ENCODE peak calls at places on chromosomes 6 and 20, in six cellular contexts. One of them, this sample, is unnamed.

GRCh38 chr20:8755340-8756118 is 313.4 kb upstream of the PLCB4 start:
- DNase-seq in fibroblast of lung: no peak
- DNase-seq in PC-3: no peak
- DNase-seq in dorsolateral prefrontal cortex: no peak
- DNase-seq in AG04450: no peak
- DNase-seq in astrocyte of the spinal cord: no peak
- DNase-seq in this sample: no peak

GRCh38 chr20:49712118-49712517 is 1.6 kb downstream of the B4GALT5 start:
- DNase-seq in fibroblast of lung: no peak
- DNase-seq in AG04450: no peak
- DNase-seq in astrocyte of the spinal cord: no peak
- DNase-seq in dorsolateral prefrontal cortex: no peak
- DNase-seq in PC-3: no peak
- DNase-seq in this sample: no peak

GRCh38 chr6:108921547-108922331 is 73.5 kb downstream of the ARMC2 start:
- DNase-seq in astrocyte of the spinal cord: peak
- DNase-seq in fibroblast of lung: peak
- DNase-seq in dorsolateral prefrontal cortex: no peak
- DNase-seq in AG04450: no peak
- DNase-seq in PC-3: no peak
- DNase-seq in this sample: peak

GRCh38 chr20:19737025-19737424 is 21.0 kb upstream of the RIN2 start:
- DNase-seq in AG04450: no peak
- DNase-seq in astrocyte of the spinal cord: peak
- DNase-seq in fibroblast of lung: peak
- DNase-seq in PC-3: peak
- DNase-seq in dorsolateral prefrontal cortex: no peak
- DNase-seq in this sample: peak

GRCh38 chr6:110949679-110950285 is 8.7 kb upstream of the GTF3C6 start:
- DNase-seq in AG04450: no peak
- DNase-seq in PC-3: peak
- DNase-seq in dorsolateral prefrontal cortex: no peak
- DNase-seq in fibroblast of lung: peak
- DNase-seq in astrocyte of the spinal cord: peak
- DNase-seq in this sample: peak

GRCh38 chr20:24782221-24782620 is 166.8 kb upstream of the CST7 start:
- DNase-seq in PC-3: no peak
- DNase-seq in astrocyte of the spinal cord: no peak
- DNase-seq in AG04450: no peak
- DNase-seq in dorsolateral prefrontal cortex: no peak
- DNase-seq in fibroblast of lung: no peak
- DNase-seq in this sample: no peak

GRCh38 chr6:39128832-39129231 is 13.8 kb upstream of the SAYSD1 start:
- DNase-seq in fibroblast of lung: no peak
- DNase-seq in PC-3: no peak
- DNase-seq in astrocyte of the spinal cord: no peak
- DNase-seq in dorsolateral prefrontal cortex: no peak
- DNase-seq in AG04450: no peak
- DNase-seq in this sample: peak

GRCh38 chr6:37047933-37048850 is 42.7 kb downstream of the FGD2 start:
- DNase-seq in PC-3: no peak
- DNase-seq in dorsolateral prefrontal cortex: no peak
- DNase-seq in AG04450: no peak
- DNase-seq in astrocyte of the spinal cord: no peak
- DNase-seq in fibroblast of lung: no peak
- DNase-seq in this sample: no peak

GRCh38 chr6:71533939-71534379 is 245.3 kb downstream of the OGFRL1 start:
- DNase-seq in astrocyte of the spinal cord: peak
- DNase-seq in fibroblast of lung: peak
- DNase-seq in AG04450: no peak
- DNase-seq in PC-3: peak
- DNase-seq in dorsolateral prefrontal cortex: no peak
- DNase-seq in this sample: peak

GRCh38 chr6:12522347-12522746 is 194.2 kb upstream of the PHACTR1 start:
- DNase-seq in astrocyte of the spinal cord: no peak
- DNase-seq in fibroblast of lung: no peak
- DNase-seq in dorsolateral prefrontal cortex: no peak
- DNase-seq in PC-3: no peak
- DNase-seq in AG04450: no peak
- DNase-seq in this sample: peak

GRCh38 chr20:18734525-18735189 is 78.9 kb upstream of the SCP2D1 start:
- DNase-seq in astrocyte of the spinal cord: no peak
- DNase-seq in AG04450: no peak
- DNase-seq in PC-3: no peak
- DNase-seq in dorsolateral prefrontal cortex: no peak
- DNase-seq in fibroblast of lung: no peak
- DNase-seq in this sample: no peak

GRCh38 chr6:5763871-5764270 is 242.9 kb downstream of the NRN1 start:
- DNase-seq in astrocyte of the spinal cord: peak
- DNase-seq in fibroblast of lung: no peak
- DNase-seq in AG04450: no peak
- DNase-seq in PC-3: no peak
- DNase-seq in dorsolateral prefrontal cortex: no peak
- DNase-seq in this sample: peak

GRCh38 chr6:109166643-109167042 is 71.3 kb downstream of the CEP57L1 start:
- DNase-seq in dorsolateral prefrontal cortex: no peak
- DNase-seq in AG04450: no peak
- DNase-seq in fibroblast of lung: no peak
- DNase-seq in astrocyte of the spinal cord: no peak
- DNase-seq in PC-3: no peak
- DNase-seq in this sample: no peak

GRCh38 chr6:327538-328183 is 35.4 kb downstream of the DUSP22 start:
- DNase-seq in AG04450: no peak
- DNase-seq in fibroblast of lung: peak
- DNase-seq in astrocyte of the spinal cord: peak
- DNase-seq in PC-3: no peak
- DNase-seq in dorsolateral prefrontal cortex: no peak
- DNase-seq in this sample: peak

GRCh38 chr6:45795678-45796077 is 220.0 kb downstream of the CLIC5 start:
- DNase-seq in dorsolateral prefrontal cortex: no peak
- DNase-seq in PC-3: peak
- DNase-seq in AG04450: no peak
- DNase-seq in fibroblast of lung: peak
- DNase-seq in astrocyte of the spinal cord: no peak
- DNase-seq in this sample: no peak

GRCh38 chr6:11012295-11012754 is 31.8 kb downstream of the ELOVL2 start:
- DNase-seq in AG04450: no peak
- DNase-seq in fibroblast of lung: no peak
- DNase-seq in dorsolateral prefrontal cortex: no peak
- DNase-seq in PC-3: no peak
- DNase-seq in astrocyte of the spinal cord: no peak
- DNase-seq in this sample: no peak

GRCh38 chr6:130848945-130849344 is 21.7 kb downstream of the SMLR1 start:
- DNase-seq in astrocyte of the spinal cord: no peak
- DNase-seq in dorsolateral prefrontal cortex: no peak
- DNase-seq in fibroblast of lung: no peak
- DNase-seq in AG04450: no peak
- DNase-seq in PC-3: no peak
- DNase-seq in this sample: no peak

GRCh38 chr20:14333734-14334133 is 3.7 kb downstream of the FLRT3 start:
- DNase-seq in PC-3: no peak
- DNase-seq in fibroblast of lung: no peak
- DNase-seq in AG04450: no peak
- DNase-seq in astrocyte of the spinal cord: no peak
- DNase-seq in dorsolateral prefrontal cortex: no peak
- DNase-seq in this sample: no peak

GRCh38 chr6:6586671-6587526 is 1.6 kb upstream of the LY86 start:
- DNase-seq in dorsolateral prefrontal cortex: no peak
- DNase-seq in astrocyte of the spinal cord: no peak
- DNase-seq in AG04450: no peak
- DNase-seq in PC-3: no peak
- DNase-seq in fibroblast of lung: no peak
- DNase-seq in this sample: no peak

GRCh38 chr20:46951405-46951804 is 56.8 kb downstream of the EYA2 start:
- DNase-seq in astrocyte of the spinal cord: peak
- DNase-seq in dorsolateral prefrontal cortex: no peak
- DNase-seq in PC-3: peak
- DNase-seq in fibroblast of lung: no peak
- DNase-seq in AG04450: no peak
- DNase-seq in this sample: no peak

GRCh38 chr6:128882991-128883571 is at the start of gene LAMA2:
- DNase-seq in dorsolateral prefrontal cortex: peak
- DNase-seq in AG04450: peak
- DNase-seq in fibroblast of lung: peak
- DNase-seq in astrocyte of the spinal cord: peak
- DNase-seq in PC-3: no peak
- DNase-seq in this sample: peak

GRCh38 chr20:19782669-19783068 is 24.6 kb downstream of the RIN2 start:
- DNase-seq in AG04450: no peak
- DNase-seq in dorsolateral prefrontal cortex: no peak
- DNase-seq in fibroblast of lung: no peak
- DNase-seq in PC-3: no peak
- DNase-seq in astrocyte of the spinal cord: no peak
- DNase-seq in this sample: no peak

GRCh38 chr20:18195931-18196330 is 58.3 kb downstream of the KAT14 start:
- DNase-seq in AG04450: no peak
- DNase-seq in fibroblast of lung: no peak
- DNase-seq in astrocyte of the spinal cord: no peak
- DNase-seq in dorsolateral prefrontal cortex: no peak
- DNase-seq in PC-3: peak
- DNase-seq in this sample: no peak

GRCh38 chr6:43171284-43172126 is 436 bp downstream of the SRF start:
- DNase-seq in astrocyte of the spinal cord: no peak
- DNase-seq in fibroblast of lung: no peak
- DNase-seq in AG04450: no peak
- DNase-seq in dorsolateral prefrontal cortex: no peak
- DNase-seq in PC-3: no peak
- DNase-seq in this sample: no peak

GRCh38 chr20:44811150-44811685 is 872 bp upstream of the RIMS4 start:
- DNase-seq in astrocyte of the spinal cord: no peak
- DNase-seq in AG04450: no peak
- DNase-seq in PC-3: no peak
- DNase-seq in dorsolateral prefrontal cortex: no peak
- DNase-seq in fibroblast of lung: no peak
- DNase-seq in this sample: no peak

GRCh38 chr20:44807684-44808056 is 2.7 kb downstream of the RIMS4 start:
- DNase-seq in astrocyte of the spinal cord: no peak
- DNase-seq in dorsolateral prefrontal cortex: no peak
- DNase-seq in fibroblast of lung: no peak
- DNase-seq in AG04450: no peak
- DNase-seq in PC-3: no peak
- DNase-seq in this sample: no peak

GRCh38 chr20:44810391-44811149 is at the start of gene RIMS4:
- DNase-seq in fibroblast of lung: no peak
- DNase-seq in AG04450: no peak
- DNase-seq in PC-3: no peak
- DNase-seq in dorsolateral prefrontal cortex: no peak
- DNase-seq in astrocyte of the spinal cord: no peak
- DNase-seq in this sample: no peak

GRCh38 chr20:44810061-44810390 is 320 bp downstream of the RIMS4 start:
- DNase-seq in dorsolateral prefrontal cortex: no peak
- DNase-seq in astrocyte of the spinal cord: no peak
- DNase-seq in PC-3: no peak
- DNase-seq in AG04450: no peak
- DNase-seq in fibroblast of lung: no peak
- DNase-seq in this sample: no peak

DNA sequence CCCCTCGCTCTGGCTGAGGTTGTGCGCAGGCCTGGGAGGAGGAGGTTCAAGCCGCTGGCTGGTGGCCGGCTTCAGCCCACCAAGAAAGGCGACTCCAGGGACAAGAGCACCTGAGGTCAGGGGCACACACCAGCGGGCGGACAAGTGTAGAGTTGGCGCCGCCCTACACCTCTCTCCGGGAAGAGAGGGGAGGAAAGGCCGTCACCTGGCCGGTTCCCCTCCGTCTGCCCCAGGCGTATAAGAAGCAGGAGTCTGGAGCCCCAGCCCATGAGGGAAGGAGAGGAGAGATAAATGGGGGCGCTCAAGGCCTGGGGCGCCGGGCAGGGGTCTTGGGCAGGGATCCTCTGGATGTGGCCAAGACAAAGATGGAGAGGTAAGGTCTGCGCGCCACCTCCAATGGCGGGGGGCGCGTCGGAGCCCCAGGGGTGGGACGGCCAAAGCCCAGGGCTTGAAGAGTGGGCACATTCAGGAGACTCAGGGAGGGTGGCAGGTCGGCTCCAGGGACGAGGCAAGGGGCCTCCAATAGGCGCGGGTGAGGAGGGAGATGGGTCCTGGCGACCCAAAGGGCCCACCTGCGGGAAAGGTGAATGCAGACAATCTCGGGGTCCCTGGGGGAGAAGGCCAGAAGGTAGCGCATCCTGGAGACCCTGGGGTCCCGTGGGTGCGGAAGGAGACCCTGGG is 826 bp downstream of the RIMS4 start:
- DNase-seq in AG04450: no peak
- DNase-seq in PC-3: no peak
- DNase-seq in dorsolateral prefrontal cortex: no peak
- DNase-seq in astrocyte of the spinal cord: no peak
- DNase-seq in fibroblast of lung: no peak
- DNase-seq in this sample: no peak
- H3K4me3 ChIP-seq in AG04450: no peak
- H3K4me3 ChIP-seq in PC-3: no peak
- H3K4me3 ChIP-seq in dorsolateral prefrontal cortex: peak
- H3K4me3 ChIP-seq in astrocyte of the spinal cord: no peak
- H3K4me3 ChIP-seq in fibroblast of lung: no peak
- H3K4me3 ChIP-seq in this sample: no peak

GRCh38 chr6:90610671-90611542 is 24.0 kb upstream of the MAP3K7 start:
- DNase-seq in dorsolateral prefrontal cortex: peak
- DNase-seq in AG04450: no peak
- DNase-seq in PC-3: no peak
- DNase-seq in astrocyte of the spinal cord: peak
- DNase-seq in fibroblast of lung: peak
- DNase-seq in this sample: peak
- TF ChIP-seq CTCF in dorsolateral prefrontal cortex: no peak
- TF ChIP-seq CTCF in AG04450: no peak
- TF ChIP-seq CTCF in PC-3: no peak
- TF ChIP-seq CTCF in astrocyte of the spinal cord: peak
- TF ChIP-seq CTCF in fibroblast of lung: no peak
- TF ChIP-seq CTCF in this sample: no peak

DNA sequence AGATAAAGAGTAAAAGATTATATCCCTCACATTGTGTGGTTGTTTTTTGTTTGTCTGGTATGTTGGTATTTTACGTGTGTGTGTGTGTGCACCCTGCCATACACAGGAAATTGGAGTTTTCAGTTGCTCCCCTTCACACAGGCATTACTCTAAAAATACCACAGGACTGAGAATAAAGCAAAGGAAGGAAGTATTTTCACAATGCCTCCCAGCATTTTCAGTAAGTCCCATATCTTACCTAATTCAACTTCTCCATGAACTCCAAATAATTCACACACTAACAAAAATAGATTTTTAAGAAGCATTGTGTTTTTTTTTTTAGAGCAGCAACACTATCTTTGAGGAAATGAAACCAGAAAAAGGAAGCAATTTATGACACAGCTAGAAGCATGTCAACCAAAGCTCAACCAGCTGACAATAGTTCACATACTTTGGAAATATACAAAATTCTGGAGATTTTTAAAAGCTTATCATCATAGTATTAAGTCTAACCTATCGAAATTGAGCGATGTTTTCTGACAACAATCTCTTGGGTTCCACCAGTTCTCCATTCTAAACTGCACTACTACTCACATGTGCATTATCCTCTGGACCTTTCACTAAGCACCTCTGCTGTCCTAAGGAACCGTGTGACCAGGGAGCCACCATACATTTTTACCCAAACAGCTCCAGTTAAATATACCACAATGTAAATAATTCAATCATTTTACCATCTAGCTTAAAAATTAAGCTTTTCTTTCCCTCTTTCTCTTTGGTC is 2.1 kb downstream of the UBE2J1 start:
- DNase-seq in AG04450: no peak
- DNase-seq in astrocyte of the spinal cord: peak
- DNase-seq in fibroblast of lung: no peak
- DNase-seq in dorsolateral prefrontal cortex: no peak
- DNase-seq in PC-3: no peak
- DNase-seq in this sample: peak
- H3K4me3 ChIP-seq in AG04450: peak
- H3K4me3 ChIP-seq in astrocyte of the spinal cord: no peak
- H3K4me3 ChIP-seq in fibroblast of lung: peak
- H3K4me3 ChIP-seq in dorsolateral prefrontal cortex: peak
- H3K4me3 ChIP-seq in PC-3: peak
- H3K4me3 ChIP-seq in this sample: no peak

GRCh38 chr6:122947355-122947754 is 48.7 kb upstream of the CLVS2 start:
- DNase-seq in dorsolateral prefrontal cortex: no peak
- DNase-seq in PC-3: peak
- DNase-seq in AG04450: no peak
- DNase-seq in astrocyte of the spinal cord: peak
- DNase-seq in fibroblast of lung: no peak
- DNase-seq in this sample: peak
- TF ChIP-seq CTCF in dorsolateral prefrontal cortex: peak
- TF ChIP-seq CTCF in PC-3: peak
- TF ChIP-seq CTCF in AG04450: no peak
- TF ChIP-seq CTCF in astrocyte of the spinal cord: peak
- TF ChIP-seq CTCF in fibroblast of lung: no peak
- TF ChIP-seq CTCF in this sample: peak

This sample was measured in cardiac fibroblast.